ENCODE peak calls at places on chromosomes 2 and 18, in six cellular contexts. Q is fibroblast of gingiva; Y is GM04503; U is left colon; B is head of caudate nucleus; S is activated CD4-positive, alpha-beta T cell treated with anti-CD3 and anti-CD28 coated beads, Interleukin-2, amount 50 U/mL, for 1 hour. G is an unnamed sample.

GRCh38 chr2:198863655-198864054 is 594.1 kb downstream of the SATB2 start:
- DNase-seq in Q (no peak), Y (no peak), U (no peak), B (no peak), S (no peak), G (no peak)

GRCh38 chr2:22737144-22737543 is 647.8 kb upstream of the KLHL29 start:
- DNase-seq in Q (no peak), Y (no peak), U (no peak), B (no peak), S (no peak), G (no peak)

GRCh38 chr18:20971886-20972267 is 139.7 kb downstream of the ROCK1 start:
- DNase-seq in Q (peak; percentile 26), Y (no peak), U (no peak), B (no peak), S (no peak), G (peak; percentile 10)

GRCh38 chr18:37956902-37957301 is 391.3 kb upstream of the CELF4 start:
- DNase-seq in Q (no peak), Y (no peak), U (no peak), B (no peak), S (no peak), G (no peak)

GRCh38 chr18:48181857-48182430 is 227.2 kb downstream of the ZBTB7C start:
- DNase-seq in Q (no peak), Y (no peak), U (no peak), B (no peak), S (no peak), G (no peak)

GRCh38 chr2:54724560-54725342 is 1.3 kb downstream of the EML6 start:
- DNase-seq in Q (no peak), Y (no peak), U (peak; percentile 43), B (peak; percentile 44), S (no peak), G (no peak)

GRCh38 chr2:178397002-178397605 is 53.9 kb downstream of the PRKRA start:
- DNase-seq in Q (peak; percentile 35), Y (no peak), U (no peak), B (no peak), S (no peak), G (no peak)

GRCh38 chr2:39216495-39217191 is 27.1 kb downstream of the CDKL4 start:
- DNase-seq in Q (no peak), Y (no peak), U (peak; percentile 22), B (no peak), S (peak; percentile 61), G (no peak)

GRCh38 chr18:47754311-47755101 is 176.0 kb downstream of the SMAD2 start:
- DNase-seq in Q (no peak), Y (no peak), U (peak; percentile 54), B (peak; percentile 39), S (peak; percentile 37), G (no peak)

GRCh38 chr2:20291106-20291564 is 59.5 kb downstream of the PUM2 start:
- DNase-seq in Q (peak; percentile 71), Y (peak; percentile 59), U (peak; percentile 46), B (no peak), S (no peak), G (peak; percentile 82)

GRCh38 chr2:9003616-9004337 is at the start of gene MBOAT2:
- DNase-seq in Q (peak; percentile 92), Y (no peak), U (peak; percentile 90), B (peak; percentile 86), S (peak; percentile 69), G (peak; percentile 85)

GRCh38 chr2:158179660-158180059 is 78.0 kb downstream of the UPP2 start:
- DNase-seq in Q (peak; percentile 17), Y (no peak), U (no peak), B (no peak), S (no peak), G (no peak)

GRCh38 chr2:133948610-133949290 is 305.1 kb upstream of the MGAT5 start:
- DNase-seq in Q (no peak), Y (no peak), U (no peak), B (no peak), S (no peak), G (no peak)

GRCh38 chr2:39696838-39697237 is 31.1 kb downstream of the TMEM178A start:
- DNase-seq in Q (peak; percentile 61), Y (peak; percentile 29), U (no peak), B (no peak), S (no peak), G (peak; percentile 51)

GRCh38 chr18:76822510-76823165 is at the start of gene ZNF236:
- DNase-seq in Q (peak; percentile 93), Y (no peak), U (peak; percentile 79), B (peak; percentile 64), S (peak; percentile 59), G (no peak)

GRCh38 chr2:53826587-53827397 is 33.0 kb downstream of the GPR75 start:
- DNase-seq in Q (peak; percentile 57), Y (peak; percentile 11), U (no peak), B (no peak), S (no peak), G (no peak)

GRCh38 chr18:72986103-72986502 is 118.3 kb upstream of the NETO1 start:
- DNase-seq in Q (no peak), Y (no peak), U (no peak), B (no peak), S (no peak), G (no peak)

GRCh38 chr2:218307415-218308090 is 15.2 kb upstream of the TMBIM1 start:
- DNase-seq in Q (no peak), Y (no peak), U (no peak), B (no peak), S (no peak), G (no peak)

GRCh38 chr2:120558892-120559291 is 176.8 kb upstream of the GLI2 start:
- DNase-seq in Q (no peak), Y (no peak), U (no peak), B (no peak), S (no peak), G (no peak)

GRCh38 chr2:7950035-7950612 is 731.7 kb upstream of the ID2 start:
- DNase-seq in Q (peak; percentile 13), Y (no peak), U (no peak), B (no peak), S (no peak), G (no peak)

GRCh38 chr18:59139291-59139614 is 431 bp upstream of the SEC11C start:
- DNase-seq in Q (peak; percentile 58), Y (no peak), U (peak; percentile 95), B (peak; percentile 79), S (peak; percentile 91), G (peak; percentile 67)

GRCh38 chr2:111671426-111672150 is 212.4 kb downstream of the ANAPC1 start:
- DNase-seq in Q (peak; percentile 82), Y (no peak), U (peak; percentile 31), B (no peak), S (no peak), G (peak; percentile 52)

GRCh38 chr2:55109219-55109891 is 59.1 kb upstream of the RTN4 start:
- DNase-seq in Q (peak; percentile 70), Y (no peak), U (peak; percentile 36), B (no peak), S (no peak), G (peak; percentile 70)

G was measured in fibroblast of the conjunctiva.